ENCODE peak calls at places on chromosomes 12 and 14, in seven cellular contexts. P is activated effector memory CD4-positive, alpha-beta T cell treated with anti-CD3 and anti-CD28 coated beads, Interleukin-2, amount 50 U/mL, for 16 hours; W is stimulated activated CD4-positive, alpha-beta T cell treated with anti-CD3 and anti-CD28 coated beads, Interleukin-1b, Interleukin-23, amount 100 ng/mL, for 24 hours; G is uterus; S is AG10803; R is lung; E is CD4-positive, alpha-beta T cell. O is an unnamed sample.

GRCh38 chr14:71175491-71175890 is 268.2 kb downstream of the PCNX1 start:
- DNase-seq in E (no peak), G (no peak), R (no peak), P (no peak), W (no peak), S (no peak), O (no peak)

GRCh38 chr14:28759056-28759657 is 7.4 kb upstream of the FOXG1 start:
- DNase-seq in W (no peak), E (no peak), R (no peak), G (no peak), P (no peak), S (no peak), O (no peak)

GRCh38 chr12:90122716-90123115 is 414.1 kb upstream of the ATP2B1 start:
- DNase-seq in G (no peak), E (no peak), R (no peak), W (no peak), P (no peak), S (no peak), O (no peak)

GRCh38 chr12:2268478-2269286 is 215.9 kb downstream of the CACNA1C start:
- DNase-seq in G (no peak), E (no peak), S (peak; percentile 95), W (no peak), R (no peak), P (no peak), O (peak; percentile 94)

GRCh38 chr12:3815096-3815766 is 58.0 kb downstream of the PARP11 start:
- DNase-seq in S (no peak), P (no peak), W (no peak), G (no peak), E (no peak), R (no peak), O (no peak)

GRCh38 chr14:53180272-53181221 is 27.4 kb upstream of the DDHD1 start:
- DNase-seq in G (no peak), W (no peak), E (no peak), R (no peak), P (peak; percentile 78), S (peak; percentile 17), O (peak; percentile 23)

GRCh38 chr12:14418526-14418925 is 53.0 kb downstream of the ATF7IP start:
- DNase-seq in S (peak; percentile 34), R (no peak), W (no peak), E (no peak), G (no peak), P (no peak), O (peak; percentile 63)

GRCh38 chr12:19388131-19388549 is 51.2 kb upstream of the AEBP2 start:
- DNase-seq in R (no peak), E (no peak), W (no peak), S (peak; percentile 61), G (peak; percentile 47), P (no peak), O (peak; percentile 18)

GRCh38 chr12:50040657-50041056 is 15.4 kb upstream of the RACGAP1 start:
- DNase-seq in R (no peak), E (no peak), G (no peak), W (no peak), P (no peak), S (no peak), O (no peak)

GRCh38 chr14:81055971-81056370 is 100.5 kb downstream of the TSHR start:
- DNase-seq in E (no peak), W (no peak), G (no peak), S (no peak), P (no peak), R (no peak), O (no peak)

GRCh38 chr14:93536945-93537344 is 106.2 kb downstream of the UNC79 start:
- DNase-seq in W (no peak), S (no peak), E (no peak), P (no peak), G (no peak), R (no peak), O (peak; percentile 4)

GRCh38 chr14:22200977-22201605 is 387.9 kb downstream of the DAD1 start:
- DNase-seq in R (no peak), E (no peak), G (no peak), P (no peak), W (no peak), S (peak; percentile 40), O (peak; percentile 71)

GRCh38 chr14:95128140-95128539 is 29.2 kb downstream of the DICER1 start:
- DNase-seq in W (no peak), E (no peak), R (no peak), P (no peak), G (no peak), S (no peak), O (no peak)

GRCh38 chr12:104237930-104238329 is 22.4 kb downstream of the TXNRD1 start:
- DNase-seq in G (no peak), E (no peak), W (no peak), R (no peak), S (no peak), P (no peak), O (no peak)

GRCh38 chr12:69534389-69534822 is 50.9 kb upstream of the CCT2 start:
- DNase-seq in W (no peak), R (peak; percentile 80), G (peak; percentile 69), P (no peak), S (peak; percentile 99), E (no peak), O (peak; percentile 97)

GRCh38 chr14:33634631-33635030 is 316.2 kb downstream of the EGLN3 start:
- DNase-seq in W (no peak), G (no peak), P (no peak), S (peak; percentile 40), E (no peak), R (no peak), O (no peak)

GRCh38 chr14:102849522-102850379 is 72.5 kb downstream of the TRAF3 start:
- DNase-seq in R (no peak), W (no peak), S (peak; percentile 16), P (no peak), E (no peak), G (no peak), O (no peak)

GRCh38 chr12:120950807-120951206 is 27.5 kb upstream of the HNF1A start:
- DNase-seq in G (no peak), S (no peak), R (no peak), E (no peak), W (no peak), P (no peak), O (no peak)

GRCh38 chr12:116015525-116015924 is 262.0 kb downstream of the MED13L start:
- DNase-seq in E (no peak), W (no peak), R (no peak), P (no peak), G (no peak), S (peak; percentile 63), O (peak; percentile 88)

GRCh38 chr14:69858801-69859200 is 20.4 kb upstream of the SMOC1 start:
- DNase-seq in S (no peak), P (no peak), G (no peak), E (no peak), W (no peak), R (no peak), O (no peak)

GRCh38 chr12:110718222-110718908 is 24.3 kb downstream of the PPP1CC start:
- DNase-seq in S (no peak), E (no peak), P (no peak), G (no peak), R (no peak), W (no peak), O (no peak)

GRCh38 chr14:103260629-103261124 is 73.4 kb upstream of the EIF5 start:
- DNase-seq in G (peak; percentile 58), S (peak; percentile 30), E (no peak), W (no peak), P (no peak), R (peak; percentile 42), O (peak; percentile 72)

GRCh38 chr12:94942663-94943062 is 60.8 kb downstream of the NDUFA12 start:
- DNase-seq in P (no peak), R (no peak), S (no peak), G (no peak), W (no peak), E (no peak), O (no peak)

GRCh38 chr14:91348861-91349465 is 68.7 kb downstream of the CCDC88C start:
- DNase-seq in S (peak; percentile 28), P (no peak), W (no peak), E (no peak), R (no peak), G (no peak), O (no peak)

GRCh38 chr12:3732901-3733300 is 20.0 kb downstream of the CRACR2A start:
- DNase-seq in P (no peak), E (no peak), W (no peak), S (no peak), G (no peak), R (peak; percentile 46), O (no peak)

GRCh38 chr12:87428701-87429277 is 600.4 kb downstream of the C12orf50 start:
- DNase-seq in R (no peak), P (no peak), S (no peak), G (no peak), E (no peak), W (no peak), O (peak; percentile 37)

GRCh38 chr12:116026346-116026745 is 251.1 kb downstream of the MED13L start:
- DNase-seq in P (no peak), G (no peak), W (no peak), R (no peak), E (no peak), S (no peak), O (no peak)

O was measured in adipocyte.